ENCODE peak calls at places on chromosome 20, in six cellular contexts. F is cerebellum; Q is non-pigmented ciliary epithelial cell; T is activated naive CD4-positive, alpha-beta T cell treated with anti-CD3 and anti-CD28 coated beads, Interleukin-2, amount 10 ng/mL, durations not matched to agents 7 days and 5 days; P is activated CD4-positive, alpha-beta T cell treated with anti-CD3 and anti-CD28 coated beads for 4 hours; X is AG10803. M is an unnamed sample.

GRCh38 chr20:16100111-16100510 is 473.1 kb downstream of the KIF16B start:
- DNase-seq in F (no peak), Q (no peak), T (no peak), P (no peak), X (no peak), M (no peak)

GRCh38 chr20:21682576-21682975 is 22.9 kb upstream of the PAX1 start:
- DNase-seq in F (peak), Q (no peak), T (no peak), P (no peak), X (peak), M (peak)

GRCh38 chr20:57660510-57661199 is 40.4 kb upstream of the ZBP1 start:
- DNase-seq in F (no peak), Q (no peak), T (peak), P (no peak), X (no peak), M (no peak)

GRCh38 chr20:37881601-37882343 is 21.2 kb upstream of the VSTM2L start:
- DNase-seq in F (no peak), Q (no peak), T (no peak), P (no peak), X (no peak), M (no peak)

GRCh38 chr20:14449323-14449722 is 111.9 kb upstream of the FLRT3 start:
- DNase-seq in F (no peak), Q (no peak), T (no peak), P (no peak), X (no peak), M (no peak)

GRCh38 chr20:62921119-62921687 is 5.1 kb downstream of the DIDO1 start:
- DNase-seq in F (peak), Q (no peak), T (peak), P (peak), X (peak), M (peak)

GRCh38 chr20:31922588-31922987 is 29.3 kb downstream of the PDRG1 start:
- DNase-seq in F (no peak), Q (no peak), T (no peak), P (no peak), X (no peak), M (no peak)

GRCh38 chr20:23127506-23128279 is 41.6 kb upstream of the CD93 start:
- DNase-seq in F (no peak), Q (no peak), T (peak), P (no peak), X (no peak), M (no peak)

GRCh38 chr20:43936805-43937204 is 22.2 kb downstream of the TOX2 start:
- DNase-seq in F (no peak), Q (no peak), T (no peak), P (no peak), X (no peak), M (no peak)

GRCh38 chr20:57586943-57587277 is 26.0 kb downstream of the PCK1 start:
- DNase-seq in F (no peak), Q (no peak), T (no peak), P (no peak), X (no peak), M (no peak)

GRCh38 chr20:50144362-50144761 is 9.2 kb downstream of the PEDS1 start:
- DNase-seq in F (no peak), Q (peak), T (no peak), P (no peak), X (peak), M (no peak)

GRCh38 chr20:19252670-19253120 is 40.3 kb downstream of the SLC24A3 start:
- DNase-seq in F (no peak), Q (no peak), T (no peak), P (no peak), X (peak), M (no peak)

GRCh38 chr20:7392551-7392950 is 547.7 kb downstream of the HAO1 start:
- DNase-seq in F (no peak), Q (no peak), T (no peak), P (no peak), X (peak), M (no peak)

GRCh38 chr20:10282930-10283556 is 64.4 kb downstream of the SNAP25 start:
- DNase-seq in F (no peak), Q (peak), T (no peak), P (no peak), X (peak), M (no peak)

GRCh38 chr20:12570371-12570770 is 438.4 kb upstream of the SPTLC3 start:
- DNase-seq in F (no peak), Q (no peak), T (no peak), P (no peak), X (no peak), M (peak)

GRCh38 chr20:39117486-39117885 is 155.3 kb downstream of the DHX35 start:
- DNase-seq in F (no peak), Q (no peak), T (no peak), P (no peak), X (peak), M (no peak)

GRCh38 chr20:26276811-26277210 is 580.2 kb upstream of the ZNF337 start:
- DNase-seq in F (no peak), Q (no peak), T (no peak), P (no peak), X (peak), M (peak)

GRCh38 chr20:23265226-23265625 is 85.4 kb upstream of the NXT1 start:
- DNase-seq in F (no peak), Q (no peak), T (no peak), P (no peak), X (no peak), M (no peak)

GRCh38 chr20:63246490-63247284 is 7.6 kb downstream of the NKAIN4 start:
- DNase-seq in F (peak), Q (no peak), T (no peak), P (no peak), X (no peak), M (no peak)

GRCh38 chr20:62087227-62087626 is 21.5 kb upstream of the TAF4 start:
- DNase-seq in F (no peak), Q (no peak), T (no peak), P (no peak), X (no peak), M (no peak)

GRCh38 chr20:59629141-59630045 is 25.1 kb downstream of the PHACTR3 start:
- DNase-seq in F (no peak), Q (no peak), T (no peak), P (no peak), X (no peak), M (no peak)

GRCh38 chr20:31930758-31931157 is 21.1 kb downstream of the PDRG1 start:
- DNase-seq in F (no peak), Q (no peak), T (no peak), P (no peak), X (no peak), M (no peak)

GRCh38 chr20:63234693-63235398 is 859 bp upstream of the BIRC7 start:
- DNase-seq in F (no peak), Q (no peak), T (peak), P (peak), X (no peak), M (peak)

GRCh38 chr20:11676618-11677289 is 240.9 kb upstream of the BTBD3 start:
- DNase-seq in F (peak), Q (peak), T (peak), P (no peak), X (peak), M (peak)

GRCh38 chr20:6299451-6299850 is 176.6 kb upstream of the FERMT1 start:
- DNase-seq in F (no peak), Q (no peak), T (no peak), P (no peak), X (no peak), M (no peak)

GRCh38 chr20:24646331-24646730 is 176.9 kb downstream of the SYNDIG1 start:
- DNase-seq in F (no peak), Q (no peak), T (no peak), P (no peak), X (no peak), M (no peak)

GRCh38 chr20:37257993-37258392 is 3.6 kb downstream of the GHRH start:
- DNase-seq in F (no peak), Q (no peak), T (no peak), P (no peak), X (no peak), M (no peak)

GRCh38 chr20:64115171-64115911 is 8.0 kb upstream of the NPBWR2 start:
- DNase-seq in F (peak), Q (no peak), T (peak), P (no peak), X (no peak), M (peak)

GRCh38 chr20:7841967-7842301 is 98.3 kb downstream of the HAO1 start:
- DNase-seq in F (no peak), Q (peak), T (no peak), P (no peak), X (peak), M (peak)

GRCh38 chr20:539848-540247 is 3.7 kb downstream of the CSNK2A1 start:
- DNase-seq in F (no peak), Q (peak), T (no peak), P (no peak), X (peak), M (no peak)

GRCh38 chr20:8803065-8803464 is 265.8 kb upstream of the PLCB4 start:
- DNase-seq in F (no peak), Q (no peak), T (no peak), P (no peak), X (no peak), M (no peak)

GRCh38 chr20:18188446-18188845 is 50.8 kb downstream of the KAT14 start:
- DNase-seq in F (no peak), Q (no peak), T (no peak), P (no peak), X (peak), M (no peak)

GRCh38 chr20:17985388-17986018 is 16.7 kb downstream of the MGME1 start:
- DNase-seq in F (no peak), Q (no peak), T (no peak), P (no peak), X (no peak), M (no peak)

GRCh38 chr20:18412202-18412901 is 54.5 kb downstream of the DZANK1 start:
- DNase-seq in F (no peak), Q (no peak), T (no peak), P (no peak), X (no peak), M (no peak)

GRCh38 chr20:4059631-4060030 is 44.3 kb upstream of the RNF24 start:
- DNase-seq in F (no peak), Q (no peak), T (no peak), P (no peak), X (no peak), M (no peak)

GRCh38 chr20:11890331-11891080 is 27.2 kb upstream of the BTBD3 start:
- DNase-seq in F (peak), Q (peak), T (peak), P (peak), X (peak), M (peak)

GRCh38 chr20:62668441-62669027 is 26.2 kb downstream of the SLCO4A1 start:
- DNase-seq in F (peak), Q (peak), T (peak), P (peak), X (peak), M (peak)

M was measured in G401.